ENCODE peak calls at places on chromosomes 5 and 9, in nine cellular contexts. T is DMS153; L is RWPE1; P is GM12892; M is activated CD4-positive, alpha-beta T cell treated with anti-CD3 and anti-CD28 coated beads, Interleukin-2, amount 50 U/mL, for 4 hours; F is A172; I is NCI-H1092; V is H54; X is iris pigment epithelial cell. H is an unnamed sample.

GRCh38 chr5:143440448-143441102 is 37.1 kb upstream of the NR3C1 start:
- DNase-seq in V (no peak), L (no peak), P (no peak), T (peak), M (no peak), F (no peak), X (no peak), I (peak), H (peak)

GRCh38 chr5:76715734-76716455 is at the start of gene F2R:
- DNase-seq in T (no peak), M (no peak), X (peak), I (no peak), F (peak), V (peak), P (peak), L (peak), H (no peak)

GRCh38 chr9:17063535-17064135 is 71.2 kb upstream of the CNTLN start:
- DNase-seq in P (no peak), M (no peak), I (peak), F (peak), T (peak), V (peak), L (peak), X (peak), H (peak)

GRCh38 chr9:108383801-108384200 is 472.0 kb downstream of the ACTL7B start:
- DNase-seq in V (no peak), T (no peak), F (no peak), X (no peak), I (no peak), L (no peak), M (no peak), P (no peak), H (no peak)

GRCh38 chr9:18390393-18390792 is 83.6 kb upstream of the ADAMTSL1 start:
- DNase-seq in V (no peak), I (no peak), T (no peak), L (no peak), P (no peak), M (no peak), X (peak), F (no peak), H (peak)

GRCh38 chr9:101691657-101692056 is 46.8 kb downstream of the GRIN3A start:
- DNase-seq in V (no peak), M (no peak), F (peak), L (no peak), I (no peak), X (no peak), P (no peak), T (no peak), H (no peak)

GRCh38 chr9:34046784-34047379 is 1.8 kb downstream of the UBAP2 start:
- DNase-seq in T (no peak), F (no peak), M (no peak), L (no peak), V (no peak), P (no peak), X (peak), I (no peak), H (no peak)

GRCh38 chr5:76025790-76026189 is 57.4 kb upstream of the SV2C start:
- DNase-seq in T (no peak), X (no peak), I (no peak), M (no peak), V (no peak), L (no peak), F (no peak), P (no peak), H (no peak)

GRCh38 chr9:2613730-2614271 is 7.8 kb upstream of the VLDLR start:
- DNase-seq in I (no peak), P (no peak), L (no peak), X (no peak), M (no peak), T (no peak), F (no peak), V (no peak), H (peak)

GRCh38 chr5:61683926-61684325 is 351.9 kb downstream of the ZSWIM6 start:
- DNase-seq in T (no peak), L (no peak), M (no peak), F (no peak), X (no peak), V (no peak), I (no peak), P (no peak), H (no peak)

GRCh38 chr5:95808686-95809413 is 13.7 kb downstream of the GLRX start:
- DNase-seq in V (no peak), X (peak), F (peak), I (no peak), M (peak), T (no peak), P (peak), L (no peak), H (no peak)

GRCh38 chr9:138007566-138008080 is 130.0 kb downstream of the CACNA1B start:
- DNase-seq in X (no peak), F (no peak), T (no peak), P (no peak), I (no peak), M (no peak), V (no peak), L (no peak), H (no peak)

GRCh38 chr5:527646-528591 is 3.7 kb upstream of the SLC9A3 start:
- DNase-seq in M (no peak), T (no peak), L (no peak), P (peak), F (no peak), I (no peak), X (no peak), V (no peak), H (no peak)

GRCh38 chr5:71883745-71884103 is 164.6 kb downstream of the CARTPT start:
- DNase-seq in M (no peak), P (no peak), T (no peak), I (no peak), V (no peak), F (no peak), L (no peak), X (no peak), H (no peak)

GRCh38 chr5:123487298-123487697 is 24.7 kb upstream of the CSNK1G3 start:
- DNase-seq in X (peak), P (no peak), F (no peak), I (no peak), V (no peak), L (no peak), M (no peak), T (no peak), H (no peak)

GRCh38 chr9:125393426-125393825 is 131.8 kb downstream of the GAPVD1 start:
- DNase-seq in X (peak), P (no peak), M (no peak), I (no peak), T (no peak), F (peak), L (peak), V (peak), H (no peak)

GRCh38 chr9:1876891-1877496 is 138.2 kb upstream of the SMARCA2 start:
- DNase-seq in F (no peak), M (no peak), V (no peak), X (no peak), I (no peak), L (no peak), P (no peak), T (no peak), H (no peak)